ENCODE peak calls at places on chromosomes 3 and 15, in nine cellular contexts. M is heart left ventricle; B is CD8-positive, alpha-beta T cell; O is colonic mucosa; K is GM20000; Y is lower leg skin; N is left ventricle myocardium inferior; P is osteocyte; J is foreskin keratinocyte. U is an unnamed sample.

GRCh38 chr3:195182470-195182795 is 88.5 kb downstream of the XXYLT1 start:
- DNase-seq in Y (no peak), B (no peak), O (no peak), P (no peak), M (no peak), K (no peak), N (no peak), J (peak), U (no peak)

GRCh38 chr3:134428396-134428795 is 54.1 kb upstream of the AMOTL2 start:
- DNase-seq in O (no peak), Y (no peak), M (no peak), J (no peak), N (no peak), B (no peak), K (no peak), P (no peak), U (no peak)

GRCh38 chr3:99909714-99910508 is 92.2 kb downstream of the CMSS1 start:
- DNase-seq in P (no peak), Y (no peak), O (no peak), B (no peak), J (peak), M (no peak), K (no peak), N (no peak), U (no peak)

GRCh38 chr15:81950841-81951414 is 94.9 kb downstream of the MEX3B start:
- DNase-seq in O (no peak), B (no peak), N (no peak), P (no peak), Y (no peak), K (no peak), J (no peak), M (no peak), U (no peak)

GRCh38 chr3:18735013-18735412 is 309.9 kb upstream of the SATB1 start:
- DNase-seq in K (no peak), J (no peak), M (no peak), P (no peak), O (no peak), Y (no peak), N (no peak), B (no peak), U (no peak)

GRCh38 chr3:11626084-11626463 is 17.6 kb downstream of the VGLL4 start:
- DNase-seq in N (no peak), K (peak), P (no peak), O (no peak), J (no peak), B (no peak), M (no peak), Y (no peak), U (peak)

GRCh38 chr3:46716461-46717441 is 918 bp downstream of the PRSS50 start:
- DNase-seq in Y (peak), J (no peak), K (peak), B (no peak), M (no peak), N (no peak), O (peak), P (peak), U (no peak)

GRCh38 chr3:123546133-123546755 is 38.6 kb downstream of the HACD2 start:
- DNase-seq in M (no peak), J (peak), Y (no peak), P (no peak), N (no peak), K (no peak), O (no peak), B (no peak), U (no peak)

GRCh38 chr3:35393916-35394315 is 245.4 kb upstream of the ARPP21 start:
- DNase-seq in P (no peak), K (no peak), O (no peak), N (no peak), B (no peak), Y (no peak), M (no peak), J (peak), U (no peak)

GRCh38 chr3:23241256-23241655 is 38.1 kb downstream of the UBE2E2 start:
- DNase-seq in P (no peak), K (no peak), O (no peak), N (no peak), J (no peak), Y (no peak), M (no peak), B (no peak), U (no peak)

GRCh38 chr3:45333549-45333948 is 54.8 kb upstream of the LARS2 start:
- DNase-seq in O (no peak), P (no peak), K (no peak), N (no peak), J (no peak), M (no peak), B (no peak), Y (no peak), U (no peak)

GRCh38 chr15:99433026-99433756 is 132.6 kb upstream of the MEF2A start:
- DNase-seq in M (no peak), B (no peak), K (peak), J (no peak), O (peak), P (no peak), Y (no peak), N (peak), U (no peak)

GRCh38 chr3:159668461-159668860 is 320.2 kb upstream of the IL12A start:
- DNase-seq in Y (no peak), K (no peak), M (peak), P (no peak), B (no peak), J (no peak), O (no peak), N (no peak), U (no peak)

GRCh38 chr3:159664011-159664410 is 324.6 kb upstream of the IL12A start:
- DNase-seq in J (peak), B (no peak), N (no peak), O (no peak), M (no peak), Y (no peak), P (no peak), K (no peak), U (no peak)

GRCh38 chr3:159667261-159667660 is 321.4 kb upstream of the IL12A start:
- DNase-seq in Y (no peak), P (no peak), O (no peak), K (no peak), B (no peak), J (peak), M (peak), N (no peak), U (no peak)

GRCh38 chr3:159669024-159669476 is 319.6 kb upstream of the IL12A start:
- DNase-seq in N (no peak), K (no peak), B (no peak), P (no peak), M (no peak), O (no peak), Y (no peak), J (peak), U (no peak)

DNA sequence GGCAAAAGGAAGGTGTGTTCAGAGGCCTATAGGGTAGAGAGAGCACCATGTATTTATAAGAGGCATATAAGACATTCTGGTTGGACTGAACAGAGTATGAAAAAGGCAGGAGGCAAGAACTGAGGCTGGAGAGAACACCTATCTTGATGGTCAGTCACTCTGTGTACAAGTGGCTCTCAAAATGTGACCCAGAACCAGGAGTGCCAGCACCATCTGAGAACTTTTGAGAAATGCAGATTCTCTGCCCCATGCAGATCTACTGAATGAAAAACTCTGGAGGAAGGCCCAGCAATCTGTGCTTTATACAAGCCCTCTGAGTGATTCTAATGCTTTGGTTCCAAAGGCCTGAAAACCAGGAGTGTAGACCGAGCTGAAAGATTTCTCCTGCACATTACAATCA is 324.0 kb upstream of the IL12A start:
- DNase-seq in N (no peak), Y (no peak), K (no peak), J (no peak), P (no peak), B (no peak), O (no peak), M (no peak), U (no peak)
- TF ChIP-seq CTCF in N (no peak), Y (no peak), K (no peak), J (no peak), P (no peak), B (no peak), O (no peak), M (no peak), U (no peak)

GRCh38 chr15:76200083-76200465 is 111.2 kb downstream of the ETFA start:
- DNase-seq in K (no peak), P (no peak), O (no peak), B (no peak), N (no peak), M (no peak), Y (no peak), J (no peak), U (no peak)
- TF ChIP-seq CTCF in K (no peak), P (no peak), O (no peak), B (no peak), N (no peak), M (no peak), Y (no peak), J (no peak), U (no peak)

GRCh38 chr3:108662141-108662738 is 72.7 kb downstream of the DZIP3 start:
- DNase-seq in B (peak), N (no peak), Y (no peak), P (no peak), J (peak), O (peak), M (no peak), K (peak), U (peak)
- TF ChIP-seq CTCF in B (peak), N (peak), Y (no peak), P (peak), J (peak), O (peak), M (peak), K (peak), U (peak)

DNA sequence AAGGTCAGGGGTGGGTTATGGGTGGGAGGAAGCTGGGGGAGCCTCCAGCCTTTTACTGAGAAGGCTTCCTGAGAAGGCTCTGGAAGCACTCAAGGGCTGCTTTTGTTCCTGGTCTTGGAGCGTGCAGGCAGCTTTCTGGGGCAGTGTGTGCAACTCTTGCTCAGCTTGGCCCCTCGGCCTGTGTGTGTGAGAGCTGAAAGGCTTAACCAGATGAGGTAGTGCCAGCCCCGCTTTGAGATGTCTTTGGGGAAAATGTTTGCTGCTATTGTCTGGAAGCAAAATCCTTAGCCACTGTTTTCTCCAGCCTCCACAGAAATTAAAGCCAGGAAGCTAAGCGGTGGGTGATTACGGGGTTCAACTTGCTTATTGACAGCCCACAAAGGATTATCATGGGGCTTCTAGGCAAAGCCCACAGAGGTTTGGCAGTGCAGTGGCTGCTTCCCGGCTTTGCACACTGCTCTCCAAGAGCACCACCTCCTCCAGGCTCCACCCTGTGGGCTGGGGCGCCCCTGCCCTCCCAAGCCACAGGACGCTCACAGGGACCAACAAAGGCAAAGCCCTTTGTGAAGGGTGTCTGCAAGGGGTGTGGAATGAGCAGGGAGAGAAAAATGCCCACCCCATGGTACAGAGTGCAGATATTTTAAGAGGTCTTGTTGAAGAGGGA is 121.7 kb upstream of the TLE3 start:
- DNase-seq in B (no peak), Y (no peak), P (no peak), K (no peak), J (no peak), M (no peak), N (no peak), O (no peak), U (no peak)
- TF ChIP-seq CTCF in B (no peak), Y (no peak), P (no peak), K (no peak), J (no peak), M (no peak), N (no peak), O (no peak), U (no peak)

GRCh38 chr3:36867810-36868209 is 77.0 kb downstream of the TRANK1 start:
- DNase-seq in B (no peak), J (no peak), K (no peak), M (no peak), N (no peak), P (no peak), Y (no peak), O (no peak), U (no peak)

GRCh38 chr3:36871379-36872126 is 73.3 kb downstream of the TRANK1 start:
- DNase-seq in J (no peak), K (no peak), P (no peak), O (no peak), M (no peak), N (no peak), B (no peak), Y (no peak), U (no peak)

GRCh38 chr3:36864180-36865053 is 80.4 kb downstream of the TRANK1 start:
- DNase-seq in Y (no peak), K (no peak), J (no peak), B (no peak), N (no peak), M (no peak), O (no peak), P (no peak), U (no peak)

GRCh38 chr3:36866358-36866757 is 78.5 kb downstream of the TRANK1 start:
- DNase-seq in K (no peak), P (no peak), O (no peak), B (no peak), Y (no peak), J (peak), M (no peak), N (no peak), U (no peak)

DNA sequence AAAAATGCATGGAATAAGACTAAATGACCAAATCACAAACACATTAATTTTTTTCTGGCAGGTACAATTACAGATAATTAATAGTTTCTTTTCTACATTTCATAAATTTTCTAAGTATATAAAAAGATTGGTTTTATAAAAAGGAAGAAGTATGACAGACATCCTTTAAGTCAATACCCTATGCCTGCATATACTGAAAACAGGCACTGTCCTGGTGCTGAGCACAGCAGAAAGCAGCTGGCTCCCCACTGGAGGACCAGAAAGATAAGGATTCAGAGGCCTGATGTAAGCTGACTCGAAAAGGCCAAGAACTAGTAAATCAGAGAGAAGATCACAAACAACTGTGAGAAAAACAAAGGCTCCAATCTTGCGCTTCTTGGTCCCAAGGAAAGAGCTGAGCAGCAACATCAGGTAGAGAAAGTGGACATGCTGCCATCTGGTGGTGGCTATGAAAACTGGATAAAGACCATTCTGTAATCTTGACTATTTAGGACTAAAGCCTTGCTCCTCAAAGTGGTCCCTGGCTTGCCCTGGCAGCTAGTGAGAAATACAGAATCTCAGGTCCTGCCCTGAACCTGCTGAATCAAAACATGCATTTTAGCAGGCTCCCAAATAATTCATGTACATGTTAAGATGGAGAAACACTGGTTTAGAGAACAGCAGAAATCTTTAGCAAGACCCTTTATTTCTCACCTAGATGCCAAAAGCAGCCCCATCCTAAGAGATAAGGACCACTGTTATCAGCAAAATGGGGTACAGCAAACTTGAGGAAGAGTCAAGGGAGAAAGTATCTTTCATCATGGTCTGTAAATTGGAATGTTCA is 76.0 kb downstream of the TRANK1 start:
- DNase-seq in M (no peak), J (peak), K (peak), Y (peak), N (no peak), O (peak), B (peak), P (no peak), U (no peak)
- TF ChIP-seq CTCF in M (peak), J (peak), K (peak), Y (no peak), N (peak), O (peak), B (peak), P (peak), U (peak)